ENCODE peak calls at places on chromosomes 3 and 15, in seven cellular contexts. N is CD4-positive, alpha-beta T cell; O is heart left ventricle; W is progenitor cell of endocrine pancreas; J is RWPE1; C is mesothelial cell of epicardium; H is BJ. K is an unnamed sample.

GRCh38 chr3:13881536-13882410 is 1.9 kb upstream of the WNT7A start:
- DNase-seq in N (no peak), O (no peak), W (no peak), J (no peak), C (peak; percentile 29), H (no peak), K (no peak)

GRCh38 chr15:90665288-90666134 is 51.6 kb upstream of the BLM start:
- DNase-seq in N (peak; percentile 28), O (peak; percentile 76), W (no peak), J (peak; percentile 80), C (no peak), H (no peak), K (peak; percentile 68)

GRCh38 chr3:188288153-188288552 is 134.2 kb downstream of the LPP start:
- DNase-seq in N (no peak), O (no peak), W (no peak), J (no peak), C (no peak), H (no peak), K (no peak)

GRCh38 chr3:50539356-50539838 is 28.1 kb downstream of the C3orf18 start:
- DNase-seq in N (no peak), O (no peak), W (no peak), J (no peak), C (no peak), H (no peak), K (no peak)

GRCh38 chr3:183178833-183179549 is 16.5 kb upstream of the LAMP3 start:
- DNase-seq in N (peak; percentile 15), O (peak; percentile 38), W (peak; percentile 46), J (peak; percentile 65), C (peak; percentile 67), H (no peak), K (peak; percentile 61)

GRCh38 chr3:198071602-198072285 is 111.7 kb downstream of the LMLN start:
- DNase-seq in N (peak; percentile 18), O (no peak), W (no peak), J (peak; percentile 80), C (no peak), H (no peak), K (peak; percentile 91)

GRCh38 chr3:2873986-2874385 is 236.2 kb downstream of the IL5RA start:
- DNase-seq in N (no peak), O (no peak), W (no peak), J (no peak), C (no peak), H (no peak), K (no peak)

GRCh38 chr3:15427981-15428380 is 583 bp downstream of the EAF1 start:
- DNase-seq in N (no peak), O (no peak), W (no peak), J (no peak), C (no peak), H (no peak), K (no peak)

GRCh38 chr15:43514241-43515057 is 3.0 kb upstream of the MAP1A start:
- DNase-seq in N (no peak), O (peak; percentile 71), W (no peak), J (no peak), C (no peak), H (no peak), K (peak; percentile 33)

GRCh38 chr3:187261541-187261969 is 30.0 kb downstream of the MASP1 start:
- DNase-seq in N (no peak), O (no peak), W (no peak), J (no peak), C (no peak), H (peak; percentile 97), K (peak; percentile 46)

GRCh38 chr3:19471147-19471546 is 322.8 kb downstream of the KCNH8 start:
- DNase-seq in N (no peak), O (no peak), W (no peak), J (no peak), C (no peak), H (no peak), K (no peak)

GRCh38 chr3:98013428-98014349 is 21.4 kb downstream of the GABRR3 start:
- DNase-seq in N (no peak), O (no peak), W (no peak), J (peak; percentile 56), C (no peak), H (no peak), K (peak; percentile 21)

GRCh38 chr3:160869825-160870224 is 113.8 kb downstream of the PPM1L start:
- DNase-seq in N (no peak), O (peak; percentile 37), W (no peak), J (peak; percentile 18), C (no peak), H (no peak), K (peak; percentile 91)

GRCh38 chr3:76673171-76673570 is 366.7 kb upstream of the ROBO2 start:
- DNase-seq in N (no peak), O (no peak), W (no peak), J (no peak), C (no peak), H (no peak), K (no peak)

GRCh38 chr3:8713901-8714759 is 19.5 kb upstream of the CAV3 start:
- DNase-seq in N (no peak), O (no peak), W (no peak), J (no peak), C (no peak), H (no peak), K (peak; percentile 47)

GRCh38 chr3:12990781-12991480 is 82.3 kb downstream of the IQSEC1 start:
- DNase-seq in N (no peak), O (no peak), W (no peak), J (no peak), C (no peak), H (peak; percentile 54), K (no peak)

GRCh38 chr3:16741103-16741758 is 136.0 kb upstream of the DAZL start:
- DNase-seq in N (no peak), O (no peak), W (no peak), J (no peak), C (no peak), H (peak; percentile 68), K (peak; percentile 92)

GRCh38 chr15:51775967-51776816 is 24.8 kb downstream of the TMOD2 start:
- DNase-seq in N (peak; percentile 45), O (no peak), W (peak; percentile 36), J (peak; percentile 47), C (peak; percentile 43), H (no peak), K (peak; percentile 71)

GRCh38 chr15:44711089-44711355 is at the start of gene PATL2:
- DNase-seq in N (no peak), O (no peak), W (no peak), J (no peak), C (no peak), H (no peak), K (no peak)

GRCh38 chr15:56242576-56243116 is 1.0 kb downstream of the RFX7 start:
- DNase-seq in N (no peak), O (no peak), W (no peak), J (peak; percentile 15), C (no peak), H (no peak), K (peak; percentile 36)

GRCh38 chr15:97177135-97177704 is 783.3 kb upstream of the ARRDC4 start:
- DNase-seq in N (no peak), O (no peak), W (peak; percentile 10), J (no peak), C (peak; percentile 55), H (no peak), K (no peak)

DNA sequence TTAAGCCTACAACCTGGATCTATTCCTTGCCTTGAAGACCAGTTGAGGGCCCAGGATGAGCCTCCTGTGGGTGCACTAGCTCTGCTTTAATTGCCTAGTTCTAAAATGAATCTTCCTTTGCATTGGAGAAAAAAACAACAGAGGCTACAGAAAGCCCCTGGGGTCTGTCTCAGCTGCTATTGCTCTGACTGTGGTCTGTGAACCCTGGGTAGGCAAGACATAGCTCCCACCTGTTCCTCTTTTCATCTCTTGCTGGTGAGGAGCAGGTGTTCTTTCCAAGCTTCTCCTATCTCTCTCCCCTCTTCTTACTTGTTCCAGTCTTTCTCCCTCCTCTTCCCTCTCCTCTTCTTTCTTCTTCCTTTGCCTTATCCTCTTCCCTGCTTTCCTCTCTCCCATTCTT is 28.8 kb downstream of the RBP2 start:
- DNase-seq in N (no peak), O (no peak), W (no peak), J (no peak), C (no peak), H (no peak), K (no peak)
- TF ChIP-seq CTCF in N (no peak), O (no peak), W (no peak), J (no peak), C (no peak), H (no peak), K (no peak)

GRCh38 chr15:58771621-58772235 is 626 bp downstream of the MINDY2 start:
- DNase-seq in N (peak; percentile 3), O (peak; percentile 59), W (peak; percentile 31), J (peak; percentile 52), C (peak; percentile 74), H (no peak), K (peak; percentile 30)

GRCh38 chr15:58773024-58773423 is 1.9 kb downstream of the MINDY2 start:
- DNase-seq in N (no peak), O (no peak), W (no peak), J (no peak), C (no peak), H (no peak), K (no peak)

GRCh38 chr15:58770857-58771620 is at the start of gene MINDY2:
- DNase-seq in N (peak; percentile 92), O (peak; percentile 99), W (peak; percentile 93), J (peak; percentile 94), C (peak; percentile 95), H (peak; percentile 94), K (peak; percentile 98)

GRCh38 chr15:58766290-58766689 is 4.8 kb upstream of the MINDY2 start:
- DNase-seq in N (no peak), O (no peak), W (no peak), J (no peak), C (no peak), H (no peak), K (no peak)

DNA sequence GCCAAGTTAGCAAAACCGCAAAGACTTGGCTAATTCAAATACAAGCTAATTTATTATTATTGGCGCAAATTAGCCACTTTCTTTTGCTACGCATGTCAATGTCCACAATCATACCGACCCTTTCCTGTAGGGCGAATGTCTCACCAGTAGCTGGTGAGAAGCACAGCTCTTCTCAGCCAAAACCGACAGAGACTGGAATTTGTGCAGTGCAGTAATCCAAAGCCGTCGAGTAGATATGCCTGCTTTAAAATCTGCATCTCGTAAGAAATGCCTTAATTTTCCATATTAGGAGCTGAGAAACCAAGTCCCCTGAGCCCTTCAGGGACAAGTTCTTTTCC is 614 bp upstream of the MINDY2 start:
- DNase-seq in N (peak; percentile 11), O (no peak), W (no peak), J (peak; percentile 41), C (no peak), H (no peak), K (peak; percentile 64)
- TF ChIP-seq CTCF in N (no peak), O (no peak), W (no peak), J (no peak), C (no peak), H (no peak), K (no peak)

GRCh38 chr3:125054436-125055164 is 1.2 kb downstream of the HEG1 start:
- DNase-seq in N (no peak), O (no peak), W (no peak), J (peak; percentile 61), C (no peak), H (no peak), K (peak; percentile 37)
- TF ChIP-seq CTCF in N (peak; percentile 9), O (no peak), W (no peak), J (no peak), C (no peak), H (peak; percentile 27), K (no peak)

DNA sequence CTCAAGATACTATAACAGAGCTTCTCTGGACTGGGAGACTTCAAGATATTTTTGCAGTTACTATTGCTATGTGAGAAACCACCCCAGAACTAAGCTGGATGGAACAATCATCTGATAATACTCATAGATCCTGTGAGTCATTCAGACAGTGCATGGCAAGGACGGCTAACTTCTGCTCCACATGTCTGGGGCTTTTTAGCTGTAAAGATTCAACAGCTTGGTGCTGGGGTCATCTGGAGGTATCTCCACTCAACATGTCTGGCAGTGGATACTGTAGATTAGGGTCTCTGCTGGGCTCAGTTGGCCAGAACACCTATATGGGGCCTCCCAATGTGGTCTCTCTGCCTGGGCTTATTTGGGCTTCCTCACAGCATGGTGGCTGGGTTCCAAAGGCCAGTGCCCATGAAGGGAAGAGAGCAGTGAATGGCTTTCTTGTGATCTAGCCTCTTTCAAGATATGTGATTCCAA is 117.3 kb upstream of the SLC7A14 start:
- DNase-seq in N (no peak), O (no peak), W (no peak), J (peak; percentile 51), C (no peak), H (peak; percentile 75), K (no peak)
- TF ChIP-seq CTCF in N (no peak), O (no peak), W (no peak), J (no peak), C (no peak), H (no peak), K (no peak)

K was measured in MCF 10A.